ENCODE peak calls at places on chromosomes 12 and 14, in eight cellular contexts. A is activated CD8-positive, alpha-beta T cell treated with anti-CD3 and anti-CD28 coated beads, Interleukin-2, amount 10 ng/mL, durations not matched to agents 7 days and 5 days; U is effector CD4-positive, alpha-beta T cell; O is SK-N-SH; C is lower lobe of right lung; X is activated CD4-positive, alpha-beta T cell treated with anti-CD3 and anti-CD28 coated beads, Interleukin-2, amount 50 U/mL, for 1 hour; M is activated CD4-positive, CD25-positive, alpha-beta regulatory T cell treated with anti-CD3 and anti-CD28 coated beads, Interleukin-2, amount 50 U/mL, for 72 hours; B is nucleus accumbens. Y is an unnamed sample.

GRCh38 chr14:105576525-105577088 is 50.2 kb downstream of the TMEM121 start:
- DNase-seq in X (no peak), M (no peak), O (no peak), A (no peak), B (no peak), U (no peak), C (no peak), Y (no peak)

GRCh38 chr14:55128386-55129085 is 516 bp upstream of the LGALS3 start:
- DNase-seq in O (no peak), B (no peak), M (no peak), A (no peak), C (no peak), U (no peak), X (no peak), Y (no peak)

GRCh38 chr14:77485901-77486678 is 12.5 kb downstream of the ISM2 start:
- DNase-seq in A (no peak), U (no peak), M (no peak), O (no peak), B (no peak), X (no peak), C (no peak), Y (no peak)

GRCh38 chr12:3005736-3006135 is 46.5 kb downstream of the TEAD4 start:
- DNase-seq in C (no peak), O (no peak), X (no peak), A (no peak), U (no peak), M (no peak), B (no peak), Y (no peak)

GRCh38 chr12:108119126-108119973 is 9.7 kb upstream of the WSCD2 start:
- DNase-seq in A (no peak), B (no peak), U (no peak), M (no peak), C (no peak), O (no peak), X (no peak), Y (no peak)

GRCh38 chr12:94982456-94982855 is 21.0 kb downstream of the NDUFA12 start:
- DNase-seq in A (no peak), U (no peak), B (no peak), X (no peak), O (no peak), C (no peak), M (no peak), Y (no peak)

GRCh38 chr12:9651265-9651729 is 18.2 kb upstream of the CLEC2D start:
- DNase-seq in O (no peak), C (no peak), X (no peak), M (peak; percentile 52), A (peak; percentile 86), B (no peak), U (no peak), Y (no peak)

GRCh38 chr12:50537538-50537919 is 32.7 kb downstream of the DIP2B start:
- DNase-seq in X (no peak), C (no peak), O (no peak), M (no peak), B (no peak), U (no peak), A (no peak), Y (no peak)

GRCh38 chr12:5789469-5789968 is 155.5 kb downstream of the ANO2 start:
- DNase-seq in B (no peak), C (no peak), O (no peak), M (no peak), A (no peak), U (no peak), X (no peak), Y (no peak)

GRCh38 chr12:57370696-57371095 is 60.1 kb downstream of the R3HDM2 start:
- DNase-seq in M (no peak), B (no peak), U (no peak), C (no peak), X (no peak), O (no peak), A (no peak), Y (no peak)

GRCh38 chr14:29168149-29168548 is 401.6 kb downstream of the FOXG1 start:
- DNase-seq in U (no peak), A (no peak), O (peak; percentile 13), X (no peak), C (no peak), M (no peak), B (no peak), Y (no peak)

GRCh38 chr12:66269757-66270383 is 32.4 kb upstream of the HELB start:
- DNase-seq in M (no peak), A (peak; percentile 33), U (peak; percentile 7), B (no peak), C (no peak), X (no peak), O (peak; percentile 45), Y (peak; percentile 60)

GRCh38 chr12:43761535-43761934 is 2.8 kb downstream of the IRAK4 start:
- DNase-seq in U (no peak), M (no peak), C (no peak), A (no peak), X (no peak), O (no peak), B (no peak), Y (no peak)

GRCh38 chr14:29077916-29078315 is 311.3 kb downstream of the FOXG1 start:
- DNase-seq in B (no peak), A (no peak), U (no peak), M (no peak), O (no peak), X (no peak), C (no peak), Y (no peak)

GRCh38 chr12:54404061-54405004 is 14.7 kb downstream of the ITGA5 start:
- DNase-seq in B (no peak), O (peak; percentile 64), C (no peak), X (peak; percentile 67), M (peak; percentile 63), A (peak; percentile 73), U (peak; percentile 59), Y (peak; percentile 67)

GRCh38 chr14:69980457-69981414 is 101.5 kb downstream of the SMOC1 start:
- DNase-seq in X (no peak), B (peak; percentile 32), A (no peak), C (no peak), U (no peak), O (no peak), M (no peak), Y (no peak)

Y was measured in D341Med.